ENCODE peak calls at places on chromosomes 16 and 17, in six cellular contexts. One of them, this sample, is unnamed.

GRCh38 chr16:1175566-1176279 is 22.8 kb downstream of the CACNA1H start:
- DNase-seq in HT1080: no peak
- DNase-seq in activated T-helper 1 cell treated with anti-CD3 and anti-CD28 coated beads, Interleukin-2, amount 50 U/mL, for 16 hours: no peak
- DNase-seq in NCI-H510A treated with DMSO at 0.1 percent for 48 hours: no peak
- DNase-seq in body of pancreas: no peak
- DNase-seq in activated naive CD4-positive, alpha-beta T cell: no peak
- DNase-seq in this sample: no peak

GRCh38 chr16:85177448-85177846 is 65.2 kb upstream of the CIBAR2 start:
- DNase-seq in HT1080: no peak
- DNase-seq in activated T-helper 1 cell treated with anti-CD3 and anti-CD28 coated beads, Interleukin-2, amount 50 U/mL, for 16 hours: no peak
- DNase-seq in NCI-H510A treated with DMSO at 0.1 percent for 48 hours: no peak
- DNase-seq in body of pancreas: no peak
- DNase-seq in activated naive CD4-positive, alpha-beta T cell: no peak
- DNase-seq in this sample: no peak

GRCh38 chr17:44541884-44542581 is 15.3 kb upstream of the FZD2 start:
- DNase-seq in HT1080: no peak
- DNase-seq in activated T-helper 1 cell treated with anti-CD3 and anti-CD28 coated beads, Interleukin-2, amount 50 U/mL, for 16 hours: no peak
- DNase-seq in NCI-H510A treated with DMSO at 0.1 percent for 48 hours: no peak
- DNase-seq in body of pancreas: no peak
- DNase-seq in activated naive CD4-positive, alpha-beta T cell: no peak
- DNase-seq in this sample: no peak

GRCh38 chr17:40343126-40344119 is 21.1 kb downstream of the GJD3 start:
- DNase-seq in HT1080: no peak
- DNase-seq in activated T-helper 1 cell treated with anti-CD3 and anti-CD28 coated beads, Interleukin-2, amount 50 U/mL, for 16 hours: no peak
- DNase-seq in NCI-H510A treated with DMSO at 0.1 percent for 48 hours: no peak
- DNase-seq in body of pancreas: no peak
- DNase-seq in activated naive CD4-positive, alpha-beta T cell: no peak
- DNase-seq in this sample: no peak

GRCh38 chr16:86546638-86547013 is 8.4 kb downstream of the MTHFSD start:
- DNase-seq in HT1080: no peak
- DNase-seq in activated T-helper 1 cell treated with anti-CD3 and anti-CD28 coated beads, Interleukin-2, amount 50 U/mL, for 16 hours: no peak
- DNase-seq in NCI-H510A treated with DMSO at 0.1 percent for 48 hours: no peak
- DNase-seq in body of pancreas: no peak
- DNase-seq in activated naive CD4-positive, alpha-beta T cell: no peak
- DNase-seq in this sample: no peak

GRCh38 chr16:7867831-7868230 is 535.2 kb downstream of the RBFOX1 start:
- DNase-seq in HT1080: peak
- DNase-seq in activated T-helper 1 cell treated with anti-CD3 and anti-CD28 coated beads, Interleukin-2, amount 50 U/mL, for 16 hours: no peak
- DNase-seq in NCI-H510A treated with DMSO at 0.1 percent for 48 hours: no peak
- DNase-seq in body of pancreas: no peak
- DNase-seq in activated naive CD4-positive, alpha-beta T cell: no peak
- DNase-seq in this sample: no peak

GRCh38 chr16:50169555-50170096 is 16.5 kb downstream of the TENT4B start:
- DNase-seq in HT1080: no peak
- DNase-seq in activated T-helper 1 cell treated with anti-CD3 and anti-CD28 coated beads, Interleukin-2, amount 50 U/mL, for 16 hours: no peak
- DNase-seq in NCI-H510A treated with DMSO at 0.1 percent for 48 hours: no peak
- DNase-seq in body of pancreas: no peak
- DNase-seq in activated naive CD4-positive, alpha-beta T cell: no peak
- DNase-seq in this sample: no peak

GRCh38 chr16:25158401-25158800 is 46.9 kb downstream of the LCMT1 start:
- DNase-seq in HT1080: no peak
- DNase-seq in activated T-helper 1 cell treated with anti-CD3 and anti-CD28 coated beads, Interleukin-2, amount 50 U/mL, for 16 hours: no peak
- DNase-seq in NCI-H510A treated with DMSO at 0.1 percent for 48 hours: no peak
- DNase-seq in body of pancreas: no peak
- DNase-seq in activated naive CD4-positive, alpha-beta T cell: no peak
- DNase-seq in this sample: no peak

GRCh38 chr16:82639666-82640336 is 13.0 kb downstream of the CDH13 start:
- DNase-seq in HT1080: peak
- DNase-seq in activated T-helper 1 cell treated with anti-CD3 and anti-CD28 coated beads, Interleukin-2, amount 50 U/mL, for 16 hours: peak
- DNase-seq in NCI-H510A treated with DMSO at 0.1 percent for 48 hours: peak
- DNase-seq in body of pancreas: peak
- DNase-seq in activated naive CD4-positive, alpha-beta T cell: peak
- DNase-seq in this sample: no peak

GRCh38 chr17:77318491-77319210 is 177.9 kb downstream of the SEC14L1 start:
- DNase-seq in HT1080: no peak
- DNase-seq in activated T-helper 1 cell treated with anti-CD3 and anti-CD28 coated beads, Interleukin-2, amount 50 U/mL, for 16 hours: no peak
- DNase-seq in NCI-H510A treated with DMSO at 0.1 percent for 48 hours: no peak
- DNase-seq in body of pancreas: no peak
- DNase-seq in activated naive CD4-positive, alpha-beta T cell: no peak
- DNase-seq in this sample: peak

GRCh38 chr17:32565401-32565800 is 78.6 kb downstream of the CDK5R1 start:
- DNase-seq in HT1080: no peak
- DNase-seq in activated T-helper 1 cell treated with anti-CD3 and anti-CD28 coated beads, Interleukin-2, amount 50 U/mL, for 16 hours: no peak
- DNase-seq in NCI-H510A treated with DMSO at 0.1 percent for 48 hours: no peak
- DNase-seq in body of pancreas: no peak
- DNase-seq in activated naive CD4-positive, alpha-beta T cell: no peak
- DNase-seq in this sample: no peak

GRCh38 chr16:275786-276232 is at the start of gene RGS11:
- DNase-seq in HT1080: no peak
- DNase-seq in activated T-helper 1 cell treated with anti-CD3 and anti-CD28 coated beads, Interleukin-2, amount 50 U/mL, for 16 hours: no peak
- DNase-seq in NCI-H510A treated with DMSO at 0.1 percent for 48 hours: no peak
- DNase-seq in body of pancreas: no peak
- DNase-seq in activated naive CD4-positive, alpha-beta T cell: no peak
- DNase-seq in this sample: no peak

GRCh38 chr17:36152639-36153120 is 23.8 kb downstream of the TBC1D3B start:
- DNase-seq in HT1080: no peak
- DNase-seq in activated T-helper 1 cell treated with anti-CD3 and anti-CD28 coated beads, Interleukin-2, amount 50 U/mL, for 16 hours: no peak
- DNase-seq in NCI-H510A treated with DMSO at 0.1 percent for 48 hours: no peak
- DNase-seq in body of pancreas: no peak
- DNase-seq in activated naive CD4-positive, alpha-beta T cell: no peak
- DNase-seq in this sample: no peak

GRCh38 chr16:55341681-55342080 is 17.7 kb downstream of the IRX6 start:
- DNase-seq in HT1080: no peak
- DNase-seq in activated T-helper 1 cell treated with anti-CD3 and anti-CD28 coated beads, Interleukin-2, amount 50 U/mL, for 16 hours: no peak
- DNase-seq in NCI-H510A treated with DMSO at 0.1 percent for 48 hours: no peak
- DNase-seq in body of pancreas: no peak
- DNase-seq in activated naive CD4-positive, alpha-beta T cell: no peak
- DNase-seq in this sample: no peak

GRCh38 chr16:71367243-71367976 is 8.9 kb downstream of the CALB2 start:
- DNase-seq in HT1080: peak
- DNase-seq in activated T-helper 1 cell treated with anti-CD3 and anti-CD28 coated beads, Interleukin-2, amount 50 U/mL, for 16 hours: no peak
- DNase-seq in NCI-H510A treated with DMSO at 0.1 percent for 48 hours: peak
- DNase-seq in body of pancreas: peak
- DNase-seq in activated naive CD4-positive, alpha-beta T cell: no peak
- DNase-seq in this sample: no peak

GRCh38 chr17:7437369-7437863 is 1.9 kb upstream of the FGF11 start:
- DNase-seq in HT1080: no peak
- DNase-seq in activated T-helper 1 cell treated with anti-CD3 and anti-CD28 coated beads, Interleukin-2, amount 50 U/mL, for 16 hours: no peak
- DNase-seq in NCI-H510A treated with DMSO at 0.1 percent for 48 hours: no peak
- DNase-seq in body of pancreas: no peak
- DNase-seq in activated naive CD4-positive, alpha-beta T cell: peak
- DNase-seq in this sample: no peak

GRCh38 chr16:31409433-31409832 is 16.3 kb downstream of the ITGAD start:
- DNase-seq in HT1080: peak
- DNase-seq in activated T-helper 1 cell treated with anti-CD3 and anti-CD28 coated beads, Interleukin-2, amount 50 U/mL, for 16 hours: no peak
- DNase-seq in NCI-H510A treated with DMSO at 0.1 percent for 48 hours: no peak
- DNase-seq in body of pancreas: no peak
- DNase-seq in activated naive CD4-positive, alpha-beta T cell: no peak
- DNase-seq in this sample: no peak

GRCh38 chr17:34504814-34505484 is 74.4 kb upstream of the TMEM132E start:
- DNase-seq in HT1080: no peak
- DNase-seq in activated T-helper 1 cell treated with anti-CD3 and anti-CD28 coated beads, Interleukin-2, amount 50 U/mL, for 16 hours: no peak
- DNase-seq in NCI-H510A treated with DMSO at 0.1 percent for 48 hours: no peak
- DNase-seq in body of pancreas: no peak
- DNase-seq in activated naive CD4-positive, alpha-beta T cell: no peak
- DNase-seq in this sample: no peak

GRCh38 chr17:73189417-73190099 is 3.3 kb upstream of the COG1 start:
- DNase-seq in HT1080: peak
- DNase-seq in activated T-helper 1 cell treated with anti-CD3 and anti-CD28 coated beads, Interleukin-2, amount 50 U/mL, for 16 hours: no peak
- DNase-seq in NCI-H510A treated with DMSO at 0.1 percent for 48 hours: peak
- DNase-seq in body of pancreas: no peak
- DNase-seq in activated naive CD4-positive, alpha-beta T cell: no peak
- DNase-seq in this sample: no peak

GRCh38 chr16:84183911-84184310 is 2.9 kb downstream of the TAF1C start:
- DNase-seq in HT1080: no peak
- DNase-seq in activated T-helper 1 cell treated with anti-CD3 and anti-CD28 coated beads, Interleukin-2, amount 50 U/mL, for 16 hours: no peak
- DNase-seq in NCI-H510A treated with DMSO at 0.1 percent for 48 hours: no peak
- DNase-seq in body of pancreas: no peak
- DNase-seq in activated naive CD4-positive, alpha-beta T cell: no peak
- DNase-seq in this sample: no peak

GRCh38 chr17:49926886-49927285 is 42.1 kb upstream of the DLX4 start:
- DNase-seq in HT1080: no peak
- DNase-seq in activated T-helper 1 cell treated with anti-CD3 and anti-CD28 coated beads, Interleukin-2, amount 50 U/mL, for 16 hours: no peak
- DNase-seq in NCI-H510A treated with DMSO at 0.1 percent for 48 hours: no peak
- DNase-seq in body of pancreas: peak
- DNase-seq in activated naive CD4-positive, alpha-beta T cell: no peak
- DNase-seq in this sample: peak

GRCh38 chr17:76481091-76481655 is 13.8 kb downstream of the AANAT start:
- DNase-seq in HT1080: no peak
- DNase-seq in activated T-helper 1 cell treated with anti-CD3 and anti-CD28 coated beads, Interleukin-2, amount 50 U/mL, for 16 hours: no peak
- DNase-seq in NCI-H510A treated with DMSO at 0.1 percent for 48 hours: no peak
- DNase-seq in body of pancreas: no peak
- DNase-seq in activated naive CD4-positive, alpha-beta T cell: no peak
- DNase-seq in this sample: no peak

GRCh38 chr17:30278032-30278431 is 13.7 kb downstream of the BLMH start:
- DNase-seq in HT1080: no peak
- DNase-seq in activated T-helper 1 cell treated with anti-CD3 and anti-CD28 coated beads, Interleukin-2, amount 50 U/mL, for 16 hours: no peak
- DNase-seq in NCI-H510A treated with DMSO at 0.1 percent for 48 hours: peak
- DNase-seq in body of pancreas: peak
- DNase-seq in activated naive CD4-positive, alpha-beta T cell: no peak
- DNase-seq in this sample: no peak

GRCh38 chr16:68093816-68094613 is 8.8 kb downstream of the NFATC3 start:
- DNase-seq in HT1080: peak
- DNase-seq in activated T-helper 1 cell treated with anti-CD3 and anti-CD28 coated beads, Interleukin-2, amount 50 U/mL, for 16 hours: no peak
- DNase-seq in NCI-H510A treated with DMSO at 0.1 percent for 48 hours: no peak
- DNase-seq in body of pancreas: no peak
- DNase-seq in activated naive CD4-positive, alpha-beta T cell: no peak
- DNase-seq in this sample: no peak

GRCh38 chr16:30761427-30761927 is 385 bp downstream of the CFAP119 start:
- DNase-seq in HT1080: peak
- DNase-seq in activated T-helper 1 cell treated with anti-CD3 and anti-CD28 coated beads, Interleukin-2, amount 50 U/mL, for 16 hours: no peak
- DNase-seq in NCI-H510A treated with DMSO at 0.1 percent for 48 hours: peak
- DNase-seq in body of pancreas: no peak
- DNase-seq in activated naive CD4-positive, alpha-beta T cell: peak
- DNase-seq in this sample: no peak

GRCh38 chr16:86931410-86931941 is 353.1 kb downstream of the FOXL1 start:
- DNase-seq in HT1080: no peak
- DNase-seq in activated T-helper 1 cell treated with anti-CD3 and anti-CD28 coated beads, Interleukin-2, amount 50 U/mL, for 16 hours: no peak
- DNase-seq in NCI-H510A treated with DMSO at 0.1 percent for 48 hours: no peak
- DNase-seq in body of pancreas: no peak
- DNase-seq in activated naive CD4-positive, alpha-beta T cell: no peak
- DNase-seq in this sample: peak

GRCh38 chr17:55086635-55087058 is 118.1 kb downstream of the STXBP4 start:
- DNase-seq in HT1080: peak
- DNase-seq in activated T-helper 1 cell treated with anti-CD3 and anti-CD28 coated beads, Interleukin-2, amount 50 U/mL, for 16 hours: no peak
- DNase-seq in NCI-H510A treated with DMSO at 0.1 percent for 48 hours: no peak
- DNase-seq in body of pancreas: no peak
- DNase-seq in activated naive CD4-positive, alpha-beta T cell: no peak
- DNase-seq in this sample: no peak

GRCh38 chr16:31354394-31355291 is at the start of gene ITGAX:
- DNase-seq in HT1080: peak
- DNase-seq in activated T-helper 1 cell treated with anti-CD3 and anti-CD28 coated beads, Interleukin-2, amount 50 U/mL, for 16 hours: no peak
- DNase-seq in NCI-H510A treated with DMSO at 0.1 percent for 48 hours: no peak
- DNase-seq in body of pancreas: peak
- DNase-seq in activated naive CD4-positive, alpha-beta T cell: no peak
- DNase-seq in this sample: no peak

GRCh38 chr16:57092786-57093301 is 461 bp downstream of the CPNE2 start:
- DNase-seq in HT1080: no peak
- DNase-seq in activated T-helper 1 cell treated with anti-CD3 and anti-CD28 coated beads, Interleukin-2, amount 50 U/mL, for 16 hours: peak
- DNase-seq in NCI-H510A treated with DMSO at 0.1 percent for 48 hours: no peak
- DNase-seq in body of pancreas: peak
- DNase-seq in activated naive CD4-positive, alpha-beta T cell: peak
- DNase-seq in this sample: no peak

GRCh38 chr17:63156986-63157385 is 191.0 kb downstream of the TANC2 start:
- DNase-seq in HT1080: no peak
- DNase-seq in activated T-helper 1 cell treated with anti-CD3 and anti-CD28 coated beads, Interleukin-2, amount 50 U/mL, for 16 hours: no peak
- DNase-seq in NCI-H510A treated with DMSO at 0.1 percent for 48 hours: no peak
- DNase-seq in body of pancreas: no peak
- DNase-seq in activated naive CD4-positive, alpha-beta T cell: no peak
- DNase-seq in this sample: no peak

GRCh38 chr17:50689956-50690886 is 17.5 kb downstream of the ANKRD40 start:
- DNase-seq in HT1080: no peak
- DNase-seq in activated T-helper 1 cell treated with anti-CD3 and anti-CD28 coated beads, Interleukin-2, amount 50 U/mL, for 16 hours: no peak
- DNase-seq in NCI-H510A treated with DMSO at 0.1 percent for 48 hours: no peak
- DNase-seq in body of pancreas: no peak
- DNase-seq in activated naive CD4-positive, alpha-beta T cell: no peak
- DNase-seq in this sample: peak

GRCh38 chr17:78300962-78301820 is 58.7 kb downstream of the SOCS3 start:
- DNase-seq in HT1080: no peak
- DNase-seq in activated T-helper 1 cell treated with anti-CD3 and anti-CD28 coated beads, Interleukin-2, amount 50 U/mL, for 16 hours: no peak
- DNase-seq in NCI-H510A treated with DMSO at 0.1 percent for 48 hours: no peak
- DNase-seq in body of pancreas: no peak
- DNase-seq in activated naive CD4-positive, alpha-beta T cell: no peak
- DNase-seq in this sample: no peak

GRCh38 chr17:81898029-81898866 is 3.8 kb upstream of the NPB start:
- DNase-seq in HT1080: peak
- DNase-seq in activated T-helper 1 cell treated with anti-CD3 and anti-CD28 coated beads, Interleukin-2, amount 50 U/mL, for 16 hours: no peak
- DNase-seq in NCI-H510A treated with DMSO at 0.1 percent for 48 hours: no peak
- DNase-seq in body of pancreas: no peak
- DNase-seq in activated naive CD4-positive, alpha-beta T cell: no peak
- DNase-seq in this sample: no peak

GRCh38 chr17:17180741-17181525 is 25.2 kb downstream of the PLD6 start:
- DNase-seq in HT1080: no peak
- DNase-seq in activated T-helper 1 cell treated with anti-CD3 and anti-CD28 coated beads, Interleukin-2, amount 50 U/mL, for 16 hours: no peak
- DNase-seq in NCI-H510A treated with DMSO at 0.1 percent for 48 hours: no peak
- DNase-seq in body of pancreas: no peak
- DNase-seq in activated naive CD4-positive, alpha-beta T cell: no peak
- DNase-seq in this sample: no peak

GRCh38 chr17:82613283-82614094 is 34.8 kb downstream of the WDR45B start:
- DNase-seq in HT1080: no peak
- DNase-seq in activated T-helper 1 cell treated with anti-CD3 and anti-CD28 coated beads, Interleukin-2, amount 50 U/mL, for 16 hours: no peak
- DNase-seq in NCI-H510A treated with DMSO at 0.1 percent for 48 hours: peak
- DNase-seq in body of pancreas: no peak
- DNase-seq in activated naive CD4-positive, alpha-beta T cell: no peak
- DNase-seq in this sample: no peak

This sample was measured in tibial artery.